ENCODE peak calls at places on chromosomes 2 and 18, in four cellular contexts. One of them, this sample, is unnamed.

GRCh38 chr2:120743657-120744056 is 8.0 kb downstream of the GLI2 start:
- DNase-seq in PC-9: no peak
- DNase-seq in pancreas: no peak
- DNase-seq in left ventricle myocardium inferior: no peak
- DNase-seq in this sample: no peak

GRCh38 chr2:128425731-128426620 is 107.3 kb upstream of the HS6ST1 start:
- DNase-seq in PC-9: peak; percentile 78
- DNase-seq in pancreas: peak; percentile 69
- DNase-seq in left ventricle myocardium inferior: no peak
- DNase-seq in this sample: peak; percentile 20

GRCh38 chr2:232230557-232230956 is 148.0 kb upstream of the ALPP start:
- DNase-seq in PC-9: no peak
- DNase-seq in pancreas: no peak
- DNase-seq in left ventricle myocardium inferior: no peak
- DNase-seq in this sample: no peak

GRCh38 chr2:97653874-97654273 is 8.0 kb downstream of the COX5B start:
- DNase-seq in PC-9: no peak
- DNase-seq in pancreas: no peak
- DNase-seq in left ventricle myocardium inferior: no peak
- DNase-seq in this sample: no peak

GRCh38 chr18:76657911-76658475 is 163.0 kb upstream of the ZNF516 start:
- DNase-seq in PC-9: no peak
- DNase-seq in pancreas: no peak
- DNase-seq in left ventricle myocardium inferior: no peak
- DNase-seq in this sample: no peak

GRCh38 chr2:3379647-3380534 is at the start of gene TRAPPC12:
- DNase-seq in PC-9: peak; percentile 93
- DNase-seq in pancreas: peak; percentile 87
- DNase-seq in left ventricle myocardium inferior: peak; percentile 93
- DNase-seq in this sample: peak; percentile 95

GRCh38 chr2:72211359-72211758 is 63.7 kb upstream of the CYP26B1 start:
- DNase-seq in PC-9: no peak
- DNase-seq in pancreas: no peak
- DNase-seq in left ventricle myocardium inferior: no peak
- DNase-seq in this sample: no peak

GRCh38 chr2:151437630-151438029 is 27.9 kb downstream of the RIF1 start:
- DNase-seq in PC-9: no peak
- DNase-seq in pancreas: no peak
- DNase-seq in left ventricle myocardium inferior: no peak
- DNase-seq in this sample: no peak

GRCh38 chr2:64837925-64838641 is 151.1 kb upstream of the SLC1A4 start:
- DNase-seq in PC-9: peak; percentile 75
- DNase-seq in pancreas: no peak
- DNase-seq in left ventricle myocardium inferior: peak; percentile 22
- DNase-seq in this sample: no peak

GRCh38 chr2:5539281-5540211 is 152.6 kb upstream of the SOX11 start:
- DNase-seq in PC-9: no peak
- DNase-seq in pancreas: no peak
- DNase-seq in left ventricle myocardium inferior: no peak
- DNase-seq in this sample: no peak

GRCh38 chr2:211487746-211488145 is 931.3 kb downstream of the CPS1 start:
- DNase-seq in PC-9: no peak
- DNase-seq in pancreas: no peak
- DNase-seq in left ventricle myocardium inferior: no peak
- DNase-seq in this sample: no peak
- H3K27ac ChIP-seq in PC-9: no peak overlapping the region
- H3K27ac ChIP-seq in pancreas: no peak overlapping the region
- H3K27ac ChIP-seq in left ventricle myocardium inferior: no peak overlapping the region
- H3K27ac ChIP-seq in this sample: no peak overlapping the region

GRCh38 chr2:86213056-86213455 is 13.8 kb downstream of the MRPL35 start:
- DNase-seq in PC-9: no peak
- DNase-seq in pancreas: no peak
- DNase-seq in left ventricle myocardium inferior: no peak
- DNase-seq in this sample: no peak
- H3K36me3 ChIP-seq in PC-9: peaks cover 26% of the 10 kb centered on the region
- H3K36me3 ChIP-seq in pancreas: peaks cover 34% of the 10 kb centered on the region
- H3K36me3 ChIP-seq in left ventricle myocardium inferior: peaks cover 58% of the 10 kb centered on the region
- H3K36me3 ChIP-seq in this sample: peaks cover 13% of the 10 kb centered on the region

GRCh38 chr2:23198316-23199114 is 186.5 kb upstream of the KLHL29 start:
- DNase-seq in PC-9: no peak
- DNase-seq in pancreas: no peak
- DNase-seq in left ventricle myocardium inferior: no peak
- DNase-seq in this sample: no peak
- H3K27ac ChIP-seq in PC-9: no peak overlapping the region
- H3K27ac ChIP-seq in pancreas: no peak overlapping the region
- H3K27ac ChIP-seq in left ventricle myocardium inferior: no peak overlapping the region
- H3K27ac ChIP-seq in this sample: no peak overlapping the region

GRCh38 chr2:23788100-23788499 is 138.8 kb downstream of the ATAD2B start:
- DNase-seq in PC-9: no peak
- DNase-seq in pancreas: no peak
- DNase-seq in left ventricle myocardium inferior: no peak
- DNase-seq in this sample: no peak

GRCh38 chr2:23784971-23785370 is 142.0 kb downstream of the ATAD2B start:
- DNase-seq in PC-9: no peak
- DNase-seq in pancreas: no peak
- DNase-seq in left ventricle myocardium inferior: no peak
- DNase-seq in this sample: no peak

GRCh38 chr2:23782126-23782525 is 144.8 kb downstream of the ATAD2B start:
- DNase-seq in PC-9: no peak
- DNase-seq in pancreas: no peak
- DNase-seq in left ventricle myocardium inferior: no peak
- DNase-seq in this sample: no peak

GRCh38 chr2:23777857-23778256 is 149.1 kb downstream of the ATAD2B start:
- DNase-seq in PC-9: no peak
- DNase-seq in pancreas: no peak
- DNase-seq in left ventricle myocardium inferior: no peak
- DNase-seq in this sample: no peak

GRCh38 chr2:23782647-23783046 is 144.3 kb downstream of the ATAD2B start:
- DNase-seq in PC-9: no peak
- DNase-seq in pancreas: no peak
- DNase-seq in left ventricle myocardium inferior: no peak
- DNase-seq in this sample: no peak
- H3K36me3 ChIP-seq in PC-9: peaks cover 14% of the 10 kb centered on the region
- H3K36me3 ChIP-seq in pancreas: no peaks in the 10 kb centered on the region
- H3K36me3 ChIP-seq in left ventricle myocardium inferior: peaks cover 32% of the 10 kb centered on the region
- H3K36me3 ChIP-seq in this sample: peaks cover 54% of the 10 kb centered on the region

DNA sequence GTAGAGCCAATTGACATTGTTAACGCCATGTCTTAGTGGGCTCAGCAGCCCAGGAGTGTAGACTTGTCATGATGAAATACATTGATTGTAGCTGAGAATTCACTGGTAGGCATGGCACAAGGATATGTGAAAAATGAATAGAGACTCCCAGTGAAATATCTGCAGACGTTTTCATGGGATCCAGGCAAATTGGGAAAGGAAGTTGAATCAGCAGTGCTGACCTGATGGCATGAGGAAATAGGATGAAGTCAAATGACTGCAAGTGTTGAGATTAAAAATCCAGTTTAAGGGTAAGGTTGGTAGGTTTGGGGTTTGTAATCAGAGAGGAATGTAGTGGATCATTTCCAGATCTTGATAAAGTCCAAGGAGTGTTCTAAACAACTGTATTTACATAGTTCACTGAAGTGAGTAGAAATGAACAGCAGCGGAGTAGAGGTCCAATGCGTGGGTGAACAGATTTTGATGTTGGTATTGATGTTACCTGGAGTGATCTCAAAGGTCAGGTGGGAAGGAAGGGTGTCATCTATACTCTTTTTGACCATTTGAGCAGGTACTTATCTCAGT is 24.6 kb downstream of the INSIG2 start:
- DNase-seq in PC-9: peak; percentile 67
- DNase-seq in pancreas: no peak
- DNase-seq in left ventricle myocardium inferior: no peak
- DNase-seq in this sample: no peak
- H3K27ac ChIP-seq in PC-9: peak overlapping the region; percentile 99
- H3K27ac ChIP-seq in pancreas: peak overlapping the region; percentile 64
- H3K27ac ChIP-seq in left ventricle myocardium inferior: no peak overlapping the region
- H3K27ac ChIP-seq in this sample: no peak overlapping the region

GRCh38 chr2:47155091-47155876 is at the start of gene STPG4:
- DNase-seq in PC-9: no peak
- DNase-seq in pancreas: no peak
- DNase-seq in left ventricle myocardium inferior: no peak
- DNase-seq in this sample: no peak
- H3K36me3 ChIP-seq in PC-9: peaks cover 27% of the 10 kb centered on the region
- H3K36me3 ChIP-seq in pancreas: peaks cover 10% of the 10 kb centered on the region
- H3K36me3 ChIP-seq in left ventricle myocardium inferior: peaks cover 48% of the 10 kb centered on the region
- H3K36me3 ChIP-seq in this sample: peaks cover 35% of the 10 kb centered on the region

DNA sequence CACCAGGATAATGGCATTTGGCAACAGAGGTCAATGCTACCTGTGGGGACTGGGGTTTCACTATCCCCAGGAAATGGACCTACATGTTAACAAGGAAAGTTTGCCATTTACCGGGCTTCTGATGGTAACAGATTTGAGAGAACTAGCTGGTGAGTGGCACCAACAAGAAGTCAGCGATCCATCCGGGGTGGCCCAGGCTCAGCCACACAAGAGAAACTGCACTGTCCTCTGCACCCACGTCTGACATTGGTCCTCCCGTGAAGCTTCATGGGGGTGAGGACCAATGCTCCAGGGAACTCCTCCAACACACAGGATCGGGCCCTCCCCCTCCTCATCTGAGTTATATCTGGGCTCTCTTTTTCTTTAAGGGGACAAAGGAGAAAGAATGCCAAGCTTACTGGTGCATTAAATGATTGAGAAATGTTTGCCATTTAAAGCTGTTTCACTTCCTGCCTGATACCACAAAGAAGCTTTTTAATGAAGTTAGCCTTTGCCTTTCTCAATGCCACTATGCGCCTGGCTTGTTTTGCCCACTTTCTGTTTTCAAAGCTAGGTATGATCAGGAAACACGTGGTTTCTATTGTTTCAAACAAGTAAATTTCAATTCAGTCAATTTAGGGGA is 204.2 kb upstream of the ID2 start:
- DNase-seq in PC-9: no peak
- DNase-seq in pancreas: no peak
- DNase-seq in left ventricle myocardium inferior: no peak
- DNase-seq in this sample: no peak
- H3K27ac ChIP-seq in PC-9: no peak overlapping the region
- H3K27ac ChIP-seq in pancreas: peak overlapping the region; percentile 47
- H3K27ac ChIP-seq in left ventricle myocardium inferior: no peak overlapping the region
- H3K27ac ChIP-seq in this sample: no peak overlapping the region

This sample was measured in psoas muscle.